ENCODE peak calls at places on chromosomes 2 and 18, in four cellular contexts. One of them, this sample, is unnamed.

GRCh38 chr2:29377788-29378187 is 262.6 kb downstream of the CLIP4 start:
- DNase-seq in tibial artery: no peak
- DNase-seq in sigmoid colon: no peak
- DNase-seq in NT2/D1: no peak
- DNase-seq in this sample: no peak

GRCh38 chr2:152421521-152422367 is 86.8 kb downstream of the FMNL2 start:
- DNase-seq in tibial artery: no peak
- DNase-seq in sigmoid colon: no peak
- DNase-seq in NT2/D1: no peak
- DNase-seq in this sample: no peak

GRCh38 chr2:176421291-176422050 is 152.2 kb downstream of the MTX2 start:
- DNase-seq in tibial artery: no peak
- DNase-seq in sigmoid colon: no peak
- DNase-seq in NT2/D1: no peak
- DNase-seq in this sample: no peak

GRCh38 chr2:198657520-198658121 is 800.1 kb downstream of the SATB2 start:
- DNase-seq in tibial artery: no peak
- DNase-seq in sigmoid colon: no peak
- DNase-seq in NT2/D1: peak; percentile 20
- DNase-seq in this sample: no peak

GRCh38 chr18:23837591-23837990 is 148.3 kb downstream of the LAMA3 start:
- DNase-seq in tibial artery: no peak
- DNase-seq in sigmoid colon: no peak
- DNase-seq in NT2/D1: no peak
- DNase-seq in this sample: no peak

GRCh38 chr2:190517468-190517867 is 17.1 kb downstream of the NEMP2 start:
- DNase-seq in tibial artery: no peak
- DNase-seq in sigmoid colon: no peak
- DNase-seq in NT2/D1: no peak
- DNase-seq in this sample: no peak

GRCh38 chr2:2579814-2580213 is 248.7 kb upstream of the MYT1L start:
- DNase-seq in tibial artery: no peak
- DNase-seq in sigmoid colon: no peak
- DNase-seq in NT2/D1: no peak
- DNase-seq in this sample: no peak

GRCh38 chr2:31539505-31539904 is 41.2 kb downstream of the SRD5A2 start:
- DNase-seq in tibial artery: no peak
- DNase-seq in sigmoid colon: no peak
- DNase-seq in NT2/D1: no peak
- DNase-seq in this sample: no peak

GRCh38 chr2:14256890-14257289 is 375.6 kb upstream of the LRATD1 start:
- DNase-seq in tibial artery: no peak
- DNase-seq in sigmoid colon: no peak
- DNase-seq in NT2/D1: peak; percentile 46
- DNase-seq in this sample: no peak

GRCh38 chr18:77668219-77668618 is 418.6 kb downstream of the GALR1 start:
- DNase-seq in tibial artery: no peak
- DNase-seq in sigmoid colon: no peak
- DNase-seq in NT2/D1: no peak
- DNase-seq in this sample: no peak

GRCh38 chr2:220034356-220035121 is 407.1 kb downstream of the SLC4A3 start:
- DNase-seq in tibial artery: no peak
- DNase-seq in sigmoid colon: no peak
- DNase-seq in NT2/D1: no peak
- DNase-seq in this sample: no peak

GRCh38 chr18:8188196-8188595 is 421.0 kb upstream of the RAB12 start:
- DNase-seq in tibial artery: no peak
- DNase-seq in sigmoid colon: no peak
- DNase-seq in NT2/D1: no peak
- DNase-seq in this sample: no peak

GRCh38 chr2:74922592-74923227 is 35.7 kb upstream of the POLE4 start:
- DNase-seq in tibial artery: no peak
- DNase-seq in sigmoid colon: no peak
- DNase-seq in NT2/D1: no peak
- DNase-seq in this sample: no peak

GRCh38 chr2:205734436-205734835 is 52.1 kb downstream of the NRP2 start:
- DNase-seq in tibial artery: no peak
- DNase-seq in sigmoid colon: peak; percentile 92
- DNase-seq in NT2/D1: peak; percentile 68
- DNase-seq in this sample: no peak

GRCh38 chr2:47778698-47779415 is 4.1 kb upstream of the MSH6 start:
- DNase-seq in tibial artery: no peak
- DNase-seq in sigmoid colon: no peak
- DNase-seq in NT2/D1: no peak
- DNase-seq in this sample: no peak

GRCh38 chr2:61423714-61424113 is 47.2 kb downstream of the USP34 start:
- DNase-seq in tibial artery: no peak
- DNase-seq in sigmoid colon: no peak
- DNase-seq in NT2/D1: no peak
- DNase-seq in this sample: no peak

GRCh38 chr2:121519732-121520640 is 10.7 kb upstream of the RNU4ATAC start:
- DNase-seq in tibial artery: no peak
- DNase-seq in sigmoid colon: no peak
- DNase-seq in NT2/D1: no peak
- DNase-seq in this sample: no peak

GRCh38 chr18:23226386-23226785 is 91.1 kb downstream of the CABLES1 start:
- DNase-seq in tibial artery: no peak
- DNase-seq in sigmoid colon: no peak
- DNase-seq in NT2/D1: no peak
- DNase-seq in this sample: no peak

GRCh38 chr2:155161314-155161713 is 462.8 kb downstream of the KCNJ3 start:
- DNase-seq in tibial artery: no peak
- DNase-seq in sigmoid colon: no peak
- DNase-seq in NT2/D1: no peak
- DNase-seq in this sample: no peak

GRCh38 chr2:118668431-118669424 is 178.7 kb downstream of the EN1 start:
- DNase-seq in tibial artery: no peak
- DNase-seq in sigmoid colon: no peak
- DNase-seq in NT2/D1: peak; percentile 25
- DNase-seq in this sample: no peak

GRCh38 chr2:33210626-33211025 is 263.9 kb downstream of the LTBP1 start:
- DNase-seq in tibial artery: peak; percentile 85
- DNase-seq in sigmoid colon: no peak
- DNase-seq in NT2/D1: peak; percentile 35
- DNase-seq in this sample: no peak

GRCh38 chr2:231297108-231297908 is 98.2 kb upstream of the B3GNT7 start:
- DNase-seq in tibial artery: no peak
- DNase-seq in sigmoid colon: peak; percentile 76
- DNase-seq in NT2/D1: peak; percentile 63
- DNase-seq in this sample: peak; percentile 80

GRCh38 chr2:216551669-216552068 is 53.0 kb downstream of the RPL37A start:
- DNase-seq in tibial artery: no peak
- DNase-seq in sigmoid colon: no peak
- DNase-seq in NT2/D1: no peak
- DNase-seq in this sample: no peak

GRCh38 chr2:152415231-152415642 is 80.3 kb downstream of the FMNL2 start:
- DNase-seq in tibial artery: no peak
- DNase-seq in sigmoid colon: no peak
- DNase-seq in NT2/D1: no peak
- DNase-seq in this sample: no peak

GRCh38 chr2:215612770-215613169 is 176.9 kb upstream of the FN1 start:
- DNase-seq in tibial artery: no peak
- DNase-seq in sigmoid colon: no peak
- DNase-seq in NT2/D1: no peak
- DNase-seq in this sample: no peak

GRCh38 chr2:178328037-178328436 is 122.9 kb downstream of the PRKRA start:
- DNase-seq in tibial artery: no peak
- DNase-seq in sigmoid colon: no peak
- DNase-seq in NT2/D1: no peak
- DNase-seq in this sample: no peak

GRCh38 chr2:112317303-112318158 is 42.1 kb downstream of the ZC3H6 start:
- DNase-seq in tibial artery: no peak
- DNase-seq in sigmoid colon: no peak
- DNase-seq in NT2/D1: no peak
- DNase-seq in this sample: no peak

GRCh38 chr18:3103576-3103975 is 90.6 kb upstream of the LPIN2 start:
- DNase-seq in tibial artery: no peak
- DNase-seq in sigmoid colon: no peak
- DNase-seq in NT2/D1: no peak
- DNase-seq in this sample: no peak

GRCh38 chr2:72895759-72896281 is 8.6 kb downstream of the SPR start:
- DNase-seq in tibial artery: no peak
- DNase-seq in sigmoid colon: no peak
- DNase-seq in NT2/D1: no peak
- DNase-seq in this sample: no peak
- H3K27me3 ChIP-seq in tibial artery: peaks cover 48% of the 10 kb centered on the region
- H3K27me3 ChIP-seq in sigmoid colon: peaks cover 10% of the 10 kb centered on the region
- H3K27me3 ChIP-seq in NT2/D1: peaks cover 49% of the 10 kb centered on the region
- H3K27me3 ChIP-seq in this sample: peaks cover 15% of the 10 kb centered on the region

GRCh38 chr2:24046930-24047702 is at the start of gene WDCP:
- DNase-seq in tibial artery: peak; percentile 98
- DNase-seq in sigmoid colon: peak; percentile 99
- DNase-seq in NT2/D1: peak; percentile 99
- DNase-seq in this sample: peak; percentile 95

GRCh38 chr2:24048662-24049484 is 668 bp upstream of the FKBP1B start:
- DNase-seq in tibial artery: no peak
- DNase-seq in sigmoid colon: no peak
- DNase-seq in NT2/D1: no peak
- DNase-seq in this sample: no peak

GRCh38 chr2:24045511-24046508 is 1.4 kb downstream of the WDCP start:
- DNase-seq in tibial artery: no peak
- DNase-seq in sigmoid colon: no peak
- DNase-seq in NT2/D1: no peak
- DNase-seq in this sample: no peak

GRCh38 chr2:24046599-24046929 is 627 bp downstream of the WDCP start:
- DNase-seq in tibial artery: no peak
- DNase-seq in sigmoid colon: no peak
- DNase-seq in NT2/D1: no peak
- DNase-seq in this sample: no peak

DNA sequence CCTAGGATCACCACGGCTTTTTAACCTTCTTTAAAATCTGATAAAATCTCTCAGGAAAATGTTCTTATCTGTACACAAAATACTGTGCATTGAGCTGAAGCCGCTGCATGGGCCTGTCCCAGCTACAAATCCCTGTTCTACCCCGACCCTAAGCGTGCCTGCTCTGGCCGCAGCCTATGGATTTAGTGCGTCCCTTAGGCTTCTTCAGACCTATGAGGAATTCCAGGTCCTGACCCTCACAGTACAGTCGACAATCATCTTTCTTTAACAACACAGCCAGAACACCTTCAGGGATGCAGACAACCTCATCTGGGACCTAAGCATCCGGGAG is 477 bp upstream of the WDCP start:
- DNase-seq in tibial artery: no peak
- DNase-seq in sigmoid colon: no peak
- DNase-seq in NT2/D1: no peak
- DNase-seq in this sample: no peak
- H3K4me3 ChIP-seq in tibial artery: peak overlapping the region; percentile 75
- H3K4me3 ChIP-seq in sigmoid colon: peak overlapping the region; percentile 73
- H3K4me3 ChIP-seq in NT2/D1: peak overlapping the region; percentile 8
- H3K4me3 ChIP-seq in this sample: peak overlapping the region; percentile 81

DNA sequence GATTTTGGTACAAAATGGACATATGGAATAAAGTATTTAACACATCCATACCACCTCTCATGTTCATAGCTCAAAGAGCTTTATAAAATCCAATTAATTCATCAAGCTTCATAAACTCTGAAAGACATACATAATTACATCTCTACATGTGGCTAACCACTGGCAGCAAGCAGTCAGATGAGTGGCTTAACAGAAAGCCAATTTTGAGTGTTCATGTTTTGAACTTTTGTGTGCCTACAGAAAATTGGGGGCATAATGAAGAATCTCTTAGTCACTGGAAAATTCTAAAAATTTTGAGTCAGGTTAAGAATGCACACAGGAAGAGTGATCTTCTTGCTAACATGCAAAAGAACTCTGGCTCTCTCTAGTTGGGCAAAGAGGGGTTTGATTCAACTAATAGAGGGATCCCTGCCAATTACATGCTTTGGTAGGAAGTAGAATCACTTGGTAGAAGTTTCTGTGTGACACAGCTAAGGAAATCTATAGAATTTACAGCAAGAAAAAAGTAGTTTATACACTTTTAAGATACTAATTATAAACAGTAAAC is 287.4 kb downstream of the NOL4 start:
- DNase-seq in tibial artery: no peak
- DNase-seq in sigmoid colon: no peak
- DNase-seq in NT2/D1: no peak
- DNase-seq in this sample: no peak
- H3K27me3 ChIP-seq in tibial artery: no peaks in the 10 kb centered on the region
- H3K27me3 ChIP-seq in sigmoid colon: no peaks in the 10 kb centered on the region
- H3K27me3 ChIP-seq in NT2/D1: no peaks in the 10 kb centered on the region
- H3K27me3 ChIP-seq in this sample: no peaks in the 10 kb centered on the region

GRCh38 chr2:236178921-236179652 is 10.9 kb upstream of the GBX2 start:
- DNase-seq in tibial artery: no peak
- DNase-seq in sigmoid colon: no peak
- DNase-seq in NT2/D1: no peak
- DNase-seq in this sample: no peak
- H3K4me3 ChIP-seq in tibial artery: peak overlapping the region; percentile 35
- H3K4me3 ChIP-seq in sigmoid colon: no peak overlapping the region
- H3K4me3 ChIP-seq in NT2/D1: peak overlapping the region; percentile 50
- H3K4me3 ChIP-seq in this sample: no peak overlapping the region

GRCh38 chr2:138501427-138502252 is at the start of gene SPOPL:
- DNase-seq in tibial artery: peak; percentile 97
- DNase-seq in sigmoid colon: peak; percentile 95
- DNase-seq in NT2/D1: peak; percentile 74
- DNase-seq in this sample: peak; percentile 97
- H3K27me3 ChIP-seq in tibial artery: no peaks in the 10 kb centered on the region
- H3K27me3 ChIP-seq in sigmoid colon: no peaks in the 10 kb centered on the region
- H3K27me3 ChIP-seq in NT2/D1: no peaks in the 10 kb centered on the region
- H3K27me3 ChIP-seq in this sample: no peaks in the 10 kb centered on the region

GRCh38 chr18:79404567-79404910 is 8.8 kb downstream of the NFATC1 start:
- DNase-seq in tibial artery: no peak
- DNase-seq in sigmoid colon: no peak
- DNase-seq in NT2/D1: no peak
- DNase-seq in this sample: peak; percentile 36
- H3K4me3 ChIP-seq in tibial artery: no peak overlapping the region
- H3K4me3 ChIP-seq in sigmoid colon: no peak overlapping the region
- H3K4me3 ChIP-seq in NT2/D1: no peak overlapping the region
- H3K4me3 ChIP-seq in this sample: no peak overlapping the region

DNA sequence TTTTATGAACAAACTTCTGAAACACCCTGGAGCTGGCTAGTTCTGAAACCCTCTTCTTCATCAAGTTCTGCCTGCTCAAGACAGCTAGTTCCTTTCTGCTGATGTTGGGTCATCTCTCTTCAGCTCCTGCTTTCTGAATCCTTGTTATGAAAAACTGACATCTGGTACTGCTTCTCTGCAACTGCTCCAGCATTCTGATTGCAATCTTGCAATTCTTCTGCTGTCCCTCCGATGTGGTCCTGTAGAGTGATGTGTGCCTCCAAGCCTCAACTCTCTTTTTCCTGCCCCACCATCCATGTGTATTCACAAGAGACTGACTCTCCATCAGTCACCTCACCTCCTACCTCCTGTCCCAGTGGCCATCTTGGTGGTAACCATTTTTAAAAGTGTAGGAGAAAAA is 21.8 kb downstream of the COL6A3 start:
- DNase-seq in tibial artery: no peak
- DNase-seq in sigmoid colon: no peak
- DNase-seq in NT2/D1: no peak
- DNase-seq in this sample: no peak
- H3K27me3 ChIP-seq in tibial artery: no peaks in the 10 kb centered on the region
- H3K27me3 ChIP-seq in sigmoid colon: no peaks in the 10 kb centered on the region
- H3K27me3 ChIP-seq in NT2/D1: no peaks in the 10 kb centered on the region
- H3K27me3 ChIP-seq in this sample: no peaks in the 10 kb centered on the region

This sample was measured in upper lobe of right lung.